ENCODE peak calls at places on chromosome 1, in four cellular contexts. M is GM12878, L is HL-60, P is K562. O is an unnamed sample.

GRCh38 chr1:82801151-82801550 is 1000.4 kb downstream of the ADGRL2 start:
- DNase-seq in M (no peak), L (no peak), P (no peak), O (no peak)

GRCh38 chr1:55718758-55719671 is 503.9 kb upstream of the USP24 start:
- DNase-seq in M (no peak), L (no peak), P (no peak), O (no peak)

GRCh38 chr1:198541737-198542136 is 1.3 kb upstream of the ATP6V1G3 start:
- DNase-seq in M (no peak), L (no peak), P (no peak), O (no peak)

GRCh38 chr1:25617626-25618432 is 1.2 kb downstream of the MAN1C1 start:
- DNase-seq in M (no peak), L (no peak), P (no peak), O (no peak)

GRCh38 chr1:36224537-36225297 is 474 bp downstream of the THRAP3 start:
- DNase-seq in M (no peak), L (no peak), P (peak; percentile 94), O (peak; percentile 77)

GRCh38 chr1:40944326-40944725 is 35.2 kb upstream of the CTPS1 start:
- DNase-seq in M (no peak), L (no peak), P (no peak), O (no peak)

GRCh38 chr1:9442266-9442846 is 96.9 kb upstream of the SLC25A33 start:
- DNase-seq in M (no peak), L (no peak), P (no peak), O (no peak)

GRCh38 chr1:25774206-25774804 is 25.7 kb upstream of the SELENON start:
- DNase-seq in M (no peak), L (no peak), P (no peak), O (no peak)

GRCh38 chr1:1955651-1956094 is 36.6 kb upstream of the TMEM52 start:
- DNase-seq in M (no peak), L (no peak), P (no peak), O (no peak)

GRCh38 chr1:227417622-227418245 is 99.4 kb upstream of the CDC42BPA start:
- DNase-seq in M (no peak), L (no peak), P (no peak), O (no peak)

GRCh38 chr1:154730986-154731489 is 123.1 kb upstream of the ADAR start:
- DNase-seq in M (no peak), L (no peak), P (no peak), O (no peak)
- TF ChIP-seq SPI1 in M (no peak), L (no peak), P (no peak), O (no peak)

GRCh38 chr1:114251573-114251939 is 97.9 kb upstream of the SYT6 start:
- DNase-seq in M (no peak), L (no peak), P (no peak), O (no peak)

GRCh38 chr1:114248162-114248561 is 94.5 kb upstream of the SYT6 start:
- DNase-seq in M (no peak), L (no peak), P (no peak), O (no peak)

GRCh38 chr1:114253900-114254299 is 100.2 kb upstream of the SYT6 start:
- DNase-seq in M (no peak), L (no peak), P (no peak), O (no peak)

GRCh38 chr1:114250683-114251572 is 97.3 kb upstream of the SYT6 start:
- DNase-seq in M (no peak), L (no peak), P (no peak), O (no peak)
- TF ChIP-seq SPI1 in M (no peak), L (no peak), P (no peak), O (no peak)

GRCh38 chr1:50347933-50348332 is 75.3 kb downstream of the DMRTA2 start:
- DNase-seq in M (no peak), L (no peak), P (no peak), O (no peak)

GRCh38 chr1:50348449-50349241 is 74.6 kb downstream of the DMRTA2 start:
- DNase-seq in M (no peak), L (peak; percentile 14), P (peak; percentile 77), O (peak; percentile 53)

GRCh38 chr1:50342525-50342924 is 80.7 kb downstream of the DMRTA2 start:
- DNase-seq in M (no peak), L (no peak), P (no peak), O (no peak)

GRCh38 chr1:50346621-50347020 is 76.6 kb downstream of the DMRTA2 start:
- DNase-seq in M (no peak), L (no peak), P (no peak), O (no peak)

DNA sequence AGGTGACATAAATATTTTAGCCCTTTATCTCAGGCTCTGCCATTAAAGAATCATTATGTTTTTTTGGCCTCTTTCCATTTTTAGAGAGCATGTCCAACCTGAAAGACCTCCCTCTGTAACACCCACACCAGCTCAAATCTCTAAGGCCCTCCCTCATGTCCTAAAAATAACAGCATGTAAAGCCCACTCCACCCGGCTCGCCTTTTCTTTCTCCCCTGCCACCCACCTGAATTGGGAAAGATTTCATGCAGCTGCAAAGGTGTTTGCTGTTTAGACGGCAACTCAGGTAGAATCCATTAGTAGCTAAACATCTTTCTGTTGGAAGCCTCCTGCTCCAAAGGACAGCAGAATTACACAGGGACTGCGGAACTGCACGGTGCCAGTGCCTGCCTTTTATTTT is 79.9 kb downstream of the DMRTA2 start:
- DNase-seq in M (no peak), L (no peak), P (no peak), O (no peak)
- TF ChIP-seq SPI1 in M (no peak), L (no peak), P (no peak), O (no peak)

GRCh38 chr1:186474208-186474607 is 13.3 kb upstream of the PDC start:
- DNase-seq in M (no peak), L (no peak), P (no peak), O (no peak)
- TF ChIP-seq SPI1 in M (no peak), L (no peak), P (no peak), O (no peak)